ENCODE peak calls at places on chromosome 10, in four cellular contexts. G, A, D and F are unnamed samples.

GRCh38 chr10:5594271-5595036 is 69.7 kb downstream of the CALML3 start:
- DNase-seq in G (peak), A (peak), D (peak), F (peak)

GRCh38 chr10:35887686-35888085 is 245.6 kb upstream of the FZD8 start:
- DNase-seq in G (no peak), A (no peak), D (no peak), F (no peak)

GRCh38 chr10:110576220-110576619 is 8.7 kb downstream of the SMC3 start:
- DNase-seq in G (peak), A (peak), D (no peak), F (peak)

GRCh38 chr10:100739516-100740368 is 5.6 kb upstream of the PAX2 start:
- DNase-seq in G (no peak), A (no peak), D (peak), F (no peak)

GRCh38 chr10:15571570-15571969 is 148.2 kb downstream of the ITGA8 start:
- DNase-seq in G (peak), A (peak), D (no peak), F (peak)

GRCh38 chr10:114301951-114302710 is 63.1 kb downstream of the VWA2 start:
- DNase-seq in G (no peak), A (no peak), D (no peak), F (no peak)

GRCh38 chr10:124185074-124185473 is 91.7 kb upstream of the CHST15 start:
- DNase-seq in G (no peak), A (no peak), D (no peak), F (no peak)

GRCh38 chr10:120760246-120760645 is 90.9 kb upstream of the WDR11 start:
- DNase-seq in G (no peak), A (no peak), D (no peak), F (peak)

GRCh38 chr10:130341325-130341724 is 205.1 kb downstream of the GLRX3 start:
- DNase-seq in G (no peak), A (no peak), D (peak), F (no peak)

DNA sequence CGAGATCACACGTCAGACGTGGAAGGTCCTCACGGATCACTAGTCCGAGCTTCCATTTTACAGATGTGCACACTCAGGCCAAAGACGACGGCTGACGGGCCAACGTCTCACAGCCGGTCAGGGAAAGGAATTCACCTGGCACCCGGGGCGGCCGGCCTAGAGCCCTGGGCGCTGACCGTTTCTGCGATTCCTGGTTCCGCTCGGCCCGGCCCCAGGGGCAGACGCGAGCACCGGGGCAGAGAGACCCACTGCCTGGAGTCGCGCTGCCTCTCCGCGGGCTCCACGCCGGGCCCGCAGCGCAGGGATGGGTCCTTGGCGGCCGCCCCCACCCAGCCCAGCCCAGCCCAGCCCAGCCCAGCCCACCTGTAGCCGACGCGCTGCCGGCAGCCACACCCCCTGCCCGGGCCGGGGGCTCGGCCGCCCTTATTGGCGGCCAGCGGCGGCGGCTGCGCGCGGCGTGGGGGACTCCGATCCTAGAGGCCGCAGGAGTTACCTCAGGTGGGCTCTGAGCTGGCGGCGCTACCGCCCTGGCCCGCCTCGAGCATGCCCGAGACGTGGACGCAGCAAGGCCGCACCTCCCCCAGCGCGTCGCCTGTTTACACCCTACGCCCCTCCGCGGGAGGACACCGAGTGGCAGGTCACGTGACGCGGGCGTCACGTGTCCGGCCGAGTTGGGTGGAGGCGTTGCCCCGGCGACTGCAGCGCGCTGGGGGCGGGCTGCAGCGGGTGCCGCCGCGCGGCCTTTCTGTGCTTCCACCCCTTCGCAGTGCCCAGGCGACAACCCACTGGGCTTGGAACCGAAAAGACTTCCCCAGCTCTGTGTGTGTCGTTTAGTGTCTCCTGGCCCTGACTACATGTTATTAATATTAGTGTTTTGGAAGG is 78.1 kb downstream of the ZFAND4 start:
- DNase-seq in G (peak), A (peak), D (peak), F (peak)
- TF ChIP-seq CTCF in G (no peak), A (peak), D (no peak), F (no peak)

DNA sequence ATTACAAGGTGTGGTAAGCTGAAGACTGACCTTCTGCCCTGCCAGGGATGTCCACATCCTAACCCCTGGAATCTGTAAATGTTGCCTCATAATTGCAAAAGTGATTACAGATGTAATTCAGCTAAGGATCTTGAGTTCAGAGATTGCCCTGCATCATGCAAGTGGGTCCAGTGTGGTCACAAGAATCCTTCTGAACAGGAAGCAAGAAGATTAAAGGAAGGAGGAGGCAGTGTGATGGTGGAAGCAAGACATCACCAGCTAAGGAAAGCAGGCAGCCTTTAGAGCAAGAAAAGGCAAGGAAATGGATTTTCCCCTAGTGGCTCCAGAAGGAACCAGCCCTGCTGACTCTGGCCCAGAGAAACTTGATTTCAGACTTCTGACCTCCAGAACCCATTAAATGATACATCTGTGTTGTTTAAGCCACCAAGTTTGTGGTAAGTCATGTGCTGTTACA is 78.1 kb downstream of the USP6NL start:
- DNase-seq in G (no peak), A (no peak), D (no peak), F (peak)
- TF ChIP-seq CTCF in G (peak), A (peak), D (peak), F (peak)

DNA sequence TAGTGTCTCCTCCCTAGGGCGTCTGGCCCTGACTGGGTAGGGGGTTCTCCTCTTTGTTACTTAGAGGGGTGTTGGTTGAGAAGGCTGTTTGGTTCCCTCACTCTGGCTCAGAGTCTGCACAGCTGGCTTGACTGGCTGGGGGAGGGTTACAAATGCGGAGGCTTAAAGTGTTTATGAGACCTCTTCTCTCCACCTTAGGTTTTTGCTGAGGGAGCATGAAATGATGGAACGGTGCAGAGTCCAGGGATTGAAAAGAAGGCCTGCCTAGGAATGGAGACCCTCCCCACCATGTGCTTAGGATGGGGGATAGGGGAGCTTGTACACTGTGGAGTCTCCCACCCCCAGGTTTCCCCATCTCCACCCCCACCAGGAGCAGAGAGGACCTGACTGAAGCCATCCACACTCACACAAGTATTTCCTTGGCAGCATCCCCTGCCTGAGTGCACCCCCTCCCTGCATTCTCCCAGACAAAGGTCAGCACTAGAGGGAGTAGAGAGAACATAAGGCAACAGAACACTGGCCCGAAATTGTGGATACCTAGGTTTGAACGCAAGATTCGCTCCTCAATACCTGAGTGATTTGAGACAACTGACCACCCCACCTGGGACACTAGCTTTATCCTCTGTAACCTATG is 1.7 kb upstream of the LDB1 start:
- DNase-seq in G (no peak), A (peak), D (peak), F (peak)
- TF ChIP-seq CTCF in G (no peak), A (peak), D (peak), F (peak)

GRCh38 chr10:104767745-104768144 is 126.7 kb downstream of the SORCS3 start:
- DNase-seq in G (no peak), A (no peak), D (no peak), F (no peak)
- TF ChIP-seq CTCF in G (no peak), A (no peak), D (no peak), F (no peak)

GRCh38 chr10:122113161-122113944 is 124.4 kb downstream of the TACC2 start:
- DNase-seq in G (peak), A (peak), D (peak), F (peak)
- TF ChIP-seq CTCF in G (peak), A (peak), D (peak), F (peak)

DNA sequence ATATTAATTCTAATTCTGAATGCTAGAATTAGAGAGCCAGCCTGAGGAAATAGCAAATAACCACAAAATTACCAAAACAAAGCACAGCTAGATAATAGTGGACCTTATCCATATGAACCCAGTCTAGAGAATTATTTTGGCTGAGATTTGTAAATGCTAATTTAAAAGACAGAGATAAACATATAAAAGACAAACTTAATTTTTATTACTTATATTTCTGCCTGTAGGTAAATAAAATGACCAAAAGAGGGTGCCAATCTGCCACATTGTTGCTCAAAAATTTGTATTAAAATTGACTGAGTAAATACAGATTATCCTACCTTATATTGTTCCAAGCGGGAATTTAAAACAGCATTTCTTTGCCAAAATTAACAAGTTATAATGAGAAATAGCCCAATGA is 20.2 kb downstream of the RTKN2 start:
- DNase-seq in G (no peak), A (no peak), D (no peak), F (peak)
- TF ChIP-seq CTCF in G (peak), A (peak), D (peak), F (peak)

GRCh38 chr10:125606406-125606805 is 76.6 kb downstream of the TEX36 start:
- DNase-seq in G (no peak), A (no peak), D (peak), F (peak)
- TF ChIP-seq CTCF in G (no peak), A (no peak), D (no peak), F (no peak)